ENCODE peak calls at places on chromosomes 5 and 9, in four cellular contexts. One of them, this sample, is unnamed.

GRCh38 chr5:174721522-174722432 is 2.6 kb upstream of the MSX2 start:
- DNase-seq in NCI-H1105: no peak
- DNase-seq in aorta: no peak
- DNase-seq in NCI-H2081: no peak
- DNase-seq in this sample: no peak

GRCh38 chr9:96062051-96062450 is 186.6 kb downstream of the ERCC6L2 start:
- DNase-seq in NCI-H1105: no peak
- DNase-seq in aorta: no peak
- DNase-seq in NCI-H2081: no peak
- DNase-seq in this sample: no peak

GRCh38 chr9:121286973-121287721 is 19.2 kb downstream of the GSN start:
- DNase-seq in NCI-H1105: no peak
- DNase-seq in aorta: peak; percentile 92
- DNase-seq in NCI-H2081: peak; percentile 57
- DNase-seq in this sample: peak; percentile 66

GRCh38 chr9:121463026-121463827 is 36.4 kb downstream of the GGTA1 start:
- DNase-seq in NCI-H1105: no peak
- DNase-seq in aorta: peak; percentile 89
- DNase-seq in NCI-H2081: no peak
- DNase-seq in this sample: peak; percentile 35

GRCh38 chr5:10456583-10457562 is 15.2 kb downstream of the ROPN1L start:
- DNase-seq in NCI-H1105: no peak
- DNase-seq in NCI-H2081: no peak
- DNase-seq in aorta: no peak
- DNase-seq in this sample: no peak

GRCh38 chr5:24539625-24540024 is 105.2 kb downstream of the CDH10 start:
- DNase-seq in NCI-H1105: peak; percentile 37
- DNase-seq in aorta: no peak
- DNase-seq in NCI-H2081: peak; percentile 26
- DNase-seq in this sample: no peak

GRCh38 chr9:90966475-90967150 is 165.0 kb downstream of the SYK start:
- DNase-seq in NCI-H1105: no peak
- DNase-seq in aorta: no peak
- DNase-seq in NCI-H2081: no peak
- DNase-seq in this sample: no peak

GRCh38 chr9:33737811-33738606 is 57.4 kb upstream of the PRSS3 start:
- DNase-seq in NCI-H1105: peak; percentile 34
- DNase-seq in aorta: no peak
- DNase-seq in NCI-H2081: peak; percentile 44
- DNase-seq in this sample: peak; percentile 41

GRCh38 chr5:172453986-172454354 is 355 bp downstream of the SH3PXD2B start:
- DNase-seq in NCI-H1105: no peak
- DNase-seq in aorta: peak; percentile 85
- DNase-seq in NCI-H2081: peak; percentile 10
- DNase-seq in this sample: no peak

GRCh38 chr5:178090856-178091255 is 22.5 kb upstream of the N4BP3 start:
- DNase-seq in NCI-H1105: no peak
- DNase-seq in aorta: no peak
- DNase-seq in NCI-H2081: no peak
- DNase-seq in this sample: no peak

This sample was measured in right lobe of liver.